ENCODE peak calls at places on chromosomes 4 and X, in seven cellular contexts. T is mesothelial cell of epicardium; B is CD4-positive, CD25-positive, alpha-beta regulatory T cell; A is H7; E is NCI-H1694 treated with DMSO at 0.1 percent for 48 hours; V is left colon; U is frontal cortex. Y is an unnamed sample.

GRCh38 chrX:94400488-94400887 is 726.5 kb downstream of the FAM133A start:
- DNase-seq in T (no peak), B (no peak), A (no peak), E (no peak), U (no peak), V (no peak), Y (peak)

GRCh38 chrX:65924938-65925507 is 114.9 kb downstream of the VSIG4 start:
- DNase-seq in E (no peak), B (no peak), U (no peak), A (no peak), V (no peak), T (no peak), Y (peak)

GRCh38 chrX:13283512-13283911 is 36.3 kb downstream of the ATXN3L start:
- DNase-seq in B (no peak), V (no peak), U (no peak), T (no peak), E (no peak), A (no peak), Y (no peak)

GRCh38 chr4:167234388-167234881 is at the start of gene SPOCK3:
- DNase-seq in E (peak), U (peak), V (no peak), A (peak), B (no peak), T (peak), Y (peak)

GRCh38 chrX:133670394-133670793 is 255.1 kb upstream of the GPC4 start:
- DNase-seq in V (no peak), E (peak), U (no peak), A (peak), B (no peak), T (no peak), Y (no peak)

GRCh38 chr4:141158219-141158618 is 24.9 kb upstream of the RNF150 start:
- DNase-seq in V (no peak), E (peak), T (no peak), U (no peak), A (no peak), B (no peak), Y (no peak)

GRCh38 chr4:102404551-102404969 is 59.3 kb upstream of the SLC39A8 start:
- DNase-seq in U (no peak), V (no peak), A (no peak), T (no peak), B (no peak), E (no peak), Y (no peak)

GRCh38 chrX:45768666-45769065 is 568.0 kb upstream of the DIPK2B start:
- DNase-seq in A (no peak), B (no peak), V (no peak), U (no peak), T (no peak), E (no peak), Y (no peak)

GRCh38 chrX:106927700-106928099 is 7.5 kb downstream of the CLDN2 start:
- DNase-seq in B (no peak), E (no peak), T (no peak), A (no peak), V (no peak), U (no peak), Y (no peak)

GRCh38 chr4:145511913-145512522 is 30.4 kb downstream of the SMAD1 start:
- DNase-seq in A (no peak), B (no peak), T (no peak), V (no peak), E (no peak), U (no peak), Y (no peak)

GRCh38 chr4:183402771-183403170 is 41.7 kb upstream of the CDKN2AIP start:
- DNase-seq in A (no peak), U (no peak), B (no peak), V (no peak), E (no peak), T (no peak), Y (no peak)

GRCh38 chrX:19882066-19882775 is 5.2 kb downstream of the SH3KBP1 start:
- DNase-seq in U (no peak), T (no peak), E (no peak), V (no peak), A (no peak), B (no peak), Y (no peak)

GRCh38 chr4:66404149-66404548 is 733.9 kb upstream of the EPHA5 start:
- DNase-seq in B (no peak), A (no peak), V (no peak), E (no peak), U (no peak), T (no peak), Y (peak)

GRCh38 chrX:110341189-110342035 is 17.2 kb upstream of the RTL9 start:
- DNase-seq in E (no peak), B (no peak), A (no peak), V (no peak), T (no peak), U (no peak), Y (peak)

GRCh38 chr4:18858229-18858922 is 836.8 kb upstream of the LCORL start:
- DNase-seq in B (no peak), T (no peak), A (no peak), E (no peak), U (no peak), V (no peak), Y (no peak)

GRCh38 chr4:20816287-20816686 is 116.0 kb downstream of the PACRGL start:
- DNase-seq in T (no peak), V (no peak), E (no peak), U (no peak), B (no peak), A (no peak), Y (no peak)

GRCh38 chrX:2691543-2692220 is 587 bp downstream of the CD99 start:
- DNase-seq in V (peak), T (no peak), U (no peak), E (no peak), A (peak), B (no peak), Y (no peak)

GRCh38 chr4:120995611-120996010 is 73.1 kb upstream of the PRDM5 start:
- DNase-seq in T (no peak), V (no peak), U (no peak), B (no peak), A (no peak), E (no peak), Y (no peak)

GRCh38 chrX:135086197-135086854 is 34.0 kb downstream of the ETDB start:
- DNase-seq in V (no peak), U (no peak), B (peak), E (peak), A (peak), T (no peak), Y (peak)

GRCh38 chrX:107775000-107775733 is 420 bp downstream of the TSC22D3 start:
- DNase-seq in V (no peak), E (no peak), T (no peak), U (no peak), B (no peak), A (peak), Y (no peak)

GRCh38 chr4:100109921-100110320 is 80.3 kb downstream of the DDIT4L start:
- DNase-seq in E (no peak), U (no peak), T (no peak), B (no peak), V (no peak), A (no peak), Y (no peak)

GRCh38 chrX:118853596-118853995 is 30.0 kb downstream of the ZCCHC12 start:
- DNase-seq in V (no peak), E (no peak), A (no peak), T (no peak), B (no peak), U (no peak), Y (no peak)

GRCh38 chr4:140662082-140662869 is 93.5 kb upstream of the UCP1 start:
- DNase-seq in T (no peak), B (no peak), V (no peak), A (no peak), E (no peak), U (no peak), Y (peak)

GRCh38 chr4:1973218-1973617 is 35.6 kb downstream of the NELFA start:
- DNase-seq in U (no peak), V (no peak), T (no peak), A (no peak), E (no peak), B (no peak), Y (no peak)

GRCh38 chr4:81165853-81166430 is 49.1 kb downstream of the PRKG2 start:
- DNase-seq in U (no peak), A (no peak), B (no peak), V (no peak), E (peak), T (no peak), Y (no peak)

GRCh38 chr4:38131371-38132139 is 171.4 kb downstream of the PTTG2 start:
- DNase-seq in A (peak), B (peak), E (no peak), V (peak), U (no peak), T (no peak), Y (no peak)

GRCh38 chrX:261858-262390 is 19.3 kb upstream of the PLCXD1 start:
- DNase-seq in A (peak), U (no peak), T (no peak), E (no peak), B (no peak), V (no peak), Y (no peak)

GRCh38 chr4:152101546-152102183 is 340.9 kb upstream of the GATB start:
- DNase-seq in T (no peak), U (no peak), B (no peak), V (no peak), A (no peak), E (no peak), Y (no peak)

GRCh38 chr4:47410271-47410670 is 53.2 kb downstream of the COMMD8 start:
- DNase-seq in E (no peak), T (no peak), B (no peak), A (no peak), V (no peak), U (no peak), Y (no peak)

GRCh38 chr4:127523369-127523768 is 109.4 kb upstream of the INTU start:
- DNase-seq in E (no peak), U (no peak), T (no peak), A (no peak), V (no peak), B (no peak), Y (no peak)

GRCh38 chr4:2186865-2187172 is 55.1 kb downstream of the HAUS3 start:
- DNase-seq in U (no peak), V (no peak), T (no peak), A (no peak), B (no peak), E (no peak), Y (no peak)

GRCh38 chrX:136652822-136653723 is 5.1 kb downstream of the CD40LG start:
- DNase-seq in E (no peak), A (no peak), V (no peak), T (no peak), B (no peak), U (no peak), Y (no peak)

GRCh38 chr4:169270156-169270809 is 473 bp downstream of the SH3RF1 start:
- DNase-seq in A (peak), E (no peak), V (peak), T (peak), U (peak), B (no peak), Y (peak)

GRCh38 chr4:1682860-1683259 is 1.3 kb downstream of the FAM53A start:
- DNase-seq in E (no peak), T (no peak), V (no peak), A (peak), B (no peak), U (no peak), Y (no peak)

GRCh38 chrX:9312922-9313867 is 151.7 kb upstream of the TBL1X start:
- DNase-seq in U (no peak), T (no peak), B (peak), E (peak), A (peak), V (peak), Y (no peak)

Y was measured in foreskin keratinocyte.